ENCODE peak calls at places on chromosomes 13 and 19, in seven cellular contexts. I is chondrocyte, T is ovary, E is adrenal gland, G is epithelial cell of esophagus, V is cardiac fibroblast, D is GM20000. W is an unnamed sample.

GRCh38 chr13:19737844-19738557 is 44.7 kb downstream of the PSPC1 start:
- DNase-seq in I (no peak), T (no peak), E (no peak), G (no peak), V (no peak), D (no peak), W (no peak)

GRCh38 chr13:106772202-106772601 is 204.3 kb upstream of the ARGLU1 start:
- DNase-seq in I (no peak), T (no peak), E (no peak), G (no peak), V (no peak), D (no peak), W (no peak)

GRCh38 chr19:50537769-50538230 is 24.1 kb upstream of the ASPDH start:
- DNase-seq in I (no peak), T (no peak), E (peak), G (peak), V (peak), D (peak), W (peak)

GRCh38 chr19:1113278-1113985 is 9.6 kb downstream of the GPX4 start:
- DNase-seq in I (no peak), T (peak), E (peak), G (peak), V (peak), D (peak), W (peak)

GRCh38 chr13:110398564-110399507 is 91.8 kb downstream of the COL4A2 start:
- DNase-seq in I (no peak), T (no peak), E (no peak), G (no peak), V (peak), D (no peak), W (no peak)

GRCh38 chr13:113886561-113887112 is 22.8 kb upstream of the GAS6 start:
- DNase-seq in I (no peak), T (no peak), E (no peak), G (no peak), V (no peak), D (no peak), W (no peak)

GRCh38 chr13:48165727-48166126 is 67.3 kb upstream of the ITM2B start:
- DNase-seq in I (no peak), T (no peak), E (no peak), G (peak), V (no peak), D (no peak), W (no peak)

GRCh38 chr19:13020002-13020414 is 24.7 kb downstream of the NFIX start:
- DNase-seq in I (no peak), T (no peak), E (no peak), G (no peak), V (no peak), D (no peak), W (no peak)

GRCh38 chr13:57627663-57628062 is 3.9 kb upstream of the PCDH17 start:
- DNase-seq in I (no peak), T (no peak), E (no peak), G (peak), V (peak), D (peak), W (peak)

GRCh38 chr13:93388701-93389100 is 162.1 kb downstream of the GPC6 start:
- DNase-seq in I (no peak), T (no peak), E (no peak), G (peak), V (peak), D (no peak), W (peak)

GRCh38 chr19:9498183-9498902 is at the start of gene ZNF560:
- DNase-seq in I (no peak), T (no peak), E (no peak), G (peak), V (peak), D (no peak), W (no peak)

GRCh38 chr19:800360-801029 is 3.2 kb downstream of the PTBP1 start:
- DNase-seq in I (no peak), T (no peak), E (no peak), G (peak), V (peak), D (no peak), W (peak)

GRCh38 chr19:56671613-56671994 is at the start of gene ZNF835:
- DNase-seq in I (no peak), T (peak), E (peak), G (peak), V (peak), D (no peak), W (no peak)

GRCh38 chr19:5492281-5492812 is 37.1 kb downstream of the ZNRF4 start:
- DNase-seq in I (no peak), T (no peak), E (no peak), G (no peak), V (no peak), D (no peak), W (no peak)

GRCh38 chr19:1082165-1082927 is 12.8 kb downstream of the POLR2E start:
- DNase-seq in I (peak), T (no peak), E (peak), G (peak), V (peak), D (peak), W (peak)

GRCh38 chr19:7781157-7781556 is 18.1 kb downstream of the CLEC4M start:
- DNase-seq in I (no peak), T (no peak), E (no peak), G (no peak), V (no peak), D (no peak), W (peak)

GRCh38 chr19:917323-918151 is at the start of gene KISS1R:
- DNase-seq in I (peak), T (no peak), E (no peak), G (peak), V (peak), D (peak), W (no peak)

GRCh38 chr19:50300814-50301606 is 28.2 kb downstream of the KCNC3 start:
- DNase-seq in I (no peak), T (no peak), E (no peak), G (peak), V (peak), D (no peak), W (peak)

GRCh38 chr19:14089662-14090508 is 666 bp downstream of the SAMD1 start:
- DNase-seq in I (no peak), T (peak), E (peak), G (peak), V (peak), D (peak), W (peak)

GRCh38 chr13:74487091-74487722 is 353.0 kb upstream of the KLF12 start:
- DNase-seq in I (no peak), T (no peak), E (no peak), G (no peak), V (no peak), D (no peak), W (no peak)

GRCh38 chr13:23725922-23726321 is 155.7 kb downstream of the TNFRSF19 start:
- DNase-seq in I (no peak), T (no peak), E (no peak), G (no peak), V (peak), D (no peak), W (no peak)

GRCh38 chr13:32645854-32646253 is 59.6 kb downstream of the PDS5B start:
- DNase-seq in I (no peak), T (no peak), E (no peak), G (no peak), V (no peak), D (no peak), W (no peak)

GRCh38 chr13:103354189-103354588 is 288.0 kb upstream of the SLC10A2 start:
- DNase-seq in I (no peak), T (no peak), E (no peak), G (no peak), V (no peak), D (no peak), W (no peak)

GRCh38 chr13:59963827-59964226 is 199.9 kb downstream of the DIAPH3 start:
- DNase-seq in I (no peak), T (no peak), E (no peak), G (no peak), V (no peak), D (no peak), W (no peak)

GRCh38 chr19:4654437-4655361 is 15.4 kb downstream of the TNFAIP8L1 start:
- DNase-seq in I (no peak), T (no peak), E (no peak), G (no peak), V (no peak), D (no peak), W (no peak)

GRCh38 chr19:33673996-33674395 is 52.2 kb downstream of the CHST8 start:
- DNase-seq in I (no peak), T (no peak), E (no peak), G (no peak), V (no peak), D (no peak), W (no peak)

DNA sequence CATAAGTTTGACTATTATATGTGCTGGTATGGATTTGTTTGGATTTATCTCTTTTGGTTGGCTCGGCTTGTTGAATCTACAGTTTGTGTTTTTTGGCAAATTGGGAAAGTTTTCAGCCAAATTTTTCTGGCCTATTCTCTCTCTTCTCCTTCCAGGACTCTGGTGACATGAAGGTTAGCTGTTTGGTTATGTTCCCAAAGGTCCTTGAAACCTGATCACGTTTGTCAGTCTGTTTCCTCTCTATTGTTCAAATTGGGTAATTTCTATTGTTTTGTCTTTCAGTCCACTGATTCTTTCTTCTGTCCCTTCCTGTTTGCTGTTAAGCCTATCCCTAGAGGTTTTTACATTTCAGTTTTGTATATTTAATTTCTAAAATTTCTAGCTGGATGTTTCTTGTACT is 81.5 kb upstream of the SHISA2 start:
- DNase-seq in I (no peak), T (no peak), E (no peak), G (no peak), V (peak), D (no peak), W (no peak)
- TF ChIP-seq CTCF in I (no peak), T (no peak), E (no peak), G (no peak), V (no peak), D (no peak), W (no peak)

DNA sequence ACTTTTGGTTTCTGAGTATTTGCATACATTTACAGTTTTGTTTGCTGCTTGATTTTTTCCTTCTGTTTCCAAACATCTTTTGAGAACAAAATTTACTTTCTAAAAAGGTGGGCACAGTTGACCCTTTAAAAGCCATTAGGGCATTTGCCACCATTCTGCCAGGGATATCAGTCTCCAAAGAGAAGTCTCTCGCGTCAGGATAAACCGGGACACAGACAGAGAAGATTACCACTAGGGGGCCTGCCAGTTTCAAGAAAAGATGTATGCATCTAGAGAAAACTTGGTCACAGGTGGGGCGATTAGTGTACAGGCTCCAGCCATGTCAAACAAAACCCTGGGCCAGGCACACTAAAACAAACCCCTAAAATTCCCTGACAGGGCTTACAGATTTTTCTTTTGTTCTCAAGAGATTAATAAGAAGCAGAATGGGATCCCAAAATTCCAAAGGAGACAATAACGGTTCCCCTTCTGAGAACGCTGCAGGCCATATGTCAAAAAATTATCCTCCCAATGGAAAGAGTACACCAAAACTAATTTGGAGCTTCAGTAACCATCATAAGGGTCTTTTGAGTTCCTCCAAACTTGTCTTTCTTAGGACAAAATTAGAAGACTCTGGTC is 10.7 kb upstream of the PABPC3 start:
- DNase-seq in I (no peak), T (no peak), E (peak), G (peak), V (peak), D (peak), W (peak)
- TF ChIP-seq CTCF in I (peak), T (no peak), E (peak), G (peak), V (peak), D (peak), W (peak)

GRCh38 chr19:30695171-30695875 is 323.1 kb downstream of the ZNF536 start:
- DNase-seq in I (no peak), T (no peak), E (no peak), G (no peak), V (no peak), D (no peak), W (no peak)

GRCh38 chr19:30699871-30700280 is 327.7 kb downstream of the ZNF536 start:
- DNase-seq in I (no peak), T (no peak), E (no peak), G (no peak), V (no peak), D (no peak), W (no peak)

GRCh38 chr19:30693179-30693578 is 321.0 kb downstream of the ZNF536 start:
- DNase-seq in I (no peak), T (no peak), E (no peak), G (no peak), V (no peak), D (no peak), W (no peak)

GRCh38 chr19:30694156-30694555 is 322.0 kb downstream of the ZNF536 start:
- DNase-seq in I (no peak), T (no peak), E (no peak), G (no peak), V (no peak), D (no peak), W (no peak)

DNA sequence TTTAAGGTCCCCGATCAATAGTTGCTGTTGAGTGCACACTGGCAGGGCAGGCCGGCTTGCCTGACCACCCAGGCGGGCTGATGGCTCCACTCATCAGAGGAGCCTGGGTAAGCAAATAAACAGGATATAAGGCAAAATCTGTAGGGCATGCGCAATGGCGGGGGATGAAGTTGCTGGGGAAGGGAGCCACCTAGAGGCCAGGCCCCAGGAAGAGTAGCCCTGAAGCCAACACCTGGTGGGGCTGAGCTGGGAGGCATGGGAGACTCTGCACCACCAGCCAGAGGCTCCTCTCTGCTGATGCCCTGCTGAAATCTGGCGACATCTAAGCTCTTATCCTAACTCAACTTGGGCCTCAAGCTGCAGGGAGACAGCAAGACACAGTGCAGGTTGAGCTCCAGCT is 324.3 kb downstream of the ZNF536 start:
- DNase-seq in I (no peak), T (no peak), E (peak), G (no peak), V (peak), D (no peak), W (no peak)
- TF ChIP-seq CTCF in I (peak), T (no peak), E (no peak), G (peak), V (peak), D (peak), W (no peak)

DNA sequence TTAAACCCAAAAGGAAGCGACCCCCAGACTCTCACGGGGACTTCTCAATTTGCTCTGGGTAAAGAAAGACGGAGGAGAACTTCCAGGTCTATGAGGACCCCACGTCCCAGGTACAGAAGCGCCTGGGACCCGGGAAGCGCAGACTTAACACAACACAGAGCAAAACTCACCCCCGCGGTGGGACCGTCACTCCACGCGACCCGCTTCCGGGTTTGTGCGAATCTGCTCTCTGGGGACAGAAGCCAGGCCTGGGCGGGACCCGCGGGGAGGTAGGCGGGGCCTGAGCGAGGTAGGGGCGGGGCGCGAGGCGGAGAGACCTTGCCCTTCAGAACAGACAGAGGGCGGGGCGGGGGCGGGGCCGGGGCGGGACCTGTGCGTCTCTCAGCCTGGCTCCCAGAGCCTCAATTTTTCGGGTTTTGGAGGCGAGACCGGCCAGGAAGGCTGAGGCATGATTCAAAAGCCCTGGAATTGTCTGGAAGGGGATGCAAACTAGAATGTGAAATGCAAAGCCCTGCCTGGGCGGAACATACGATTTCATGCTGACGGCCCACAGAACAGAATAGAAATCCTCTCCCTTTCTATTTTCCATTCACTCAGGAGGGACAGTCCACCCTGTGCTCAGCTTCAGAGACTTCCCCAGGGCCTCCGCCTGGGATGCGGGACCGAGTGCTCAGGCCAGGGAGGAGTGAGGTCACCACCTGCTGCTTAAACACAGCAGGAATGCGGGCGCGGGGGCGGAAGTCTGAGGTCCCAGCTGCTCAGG is 19.3 kb upstream of the ZNF888 start:
- DNase-seq in I (no peak), T (peak), E (peak), G (peak), V (peak), D (peak), W (peak)
- TF ChIP-seq CTCF in I (peak), T (no peak), E (no peak), G (no peak), V (no peak), D (no peak), W (no peak)

GRCh38 chr13:27712421-27712820 is 79.9 kb upstream of the GSX1 start:
- DNase-seq in I (no peak), T (no peak), E (peak), G (peak), V (peak), D (no peak), W (peak)
- TF ChIP-seq CTCF in I (peak), T (no peak), E (peak), G (peak), V (no peak), D (no peak), W (no peak)

DNA sequence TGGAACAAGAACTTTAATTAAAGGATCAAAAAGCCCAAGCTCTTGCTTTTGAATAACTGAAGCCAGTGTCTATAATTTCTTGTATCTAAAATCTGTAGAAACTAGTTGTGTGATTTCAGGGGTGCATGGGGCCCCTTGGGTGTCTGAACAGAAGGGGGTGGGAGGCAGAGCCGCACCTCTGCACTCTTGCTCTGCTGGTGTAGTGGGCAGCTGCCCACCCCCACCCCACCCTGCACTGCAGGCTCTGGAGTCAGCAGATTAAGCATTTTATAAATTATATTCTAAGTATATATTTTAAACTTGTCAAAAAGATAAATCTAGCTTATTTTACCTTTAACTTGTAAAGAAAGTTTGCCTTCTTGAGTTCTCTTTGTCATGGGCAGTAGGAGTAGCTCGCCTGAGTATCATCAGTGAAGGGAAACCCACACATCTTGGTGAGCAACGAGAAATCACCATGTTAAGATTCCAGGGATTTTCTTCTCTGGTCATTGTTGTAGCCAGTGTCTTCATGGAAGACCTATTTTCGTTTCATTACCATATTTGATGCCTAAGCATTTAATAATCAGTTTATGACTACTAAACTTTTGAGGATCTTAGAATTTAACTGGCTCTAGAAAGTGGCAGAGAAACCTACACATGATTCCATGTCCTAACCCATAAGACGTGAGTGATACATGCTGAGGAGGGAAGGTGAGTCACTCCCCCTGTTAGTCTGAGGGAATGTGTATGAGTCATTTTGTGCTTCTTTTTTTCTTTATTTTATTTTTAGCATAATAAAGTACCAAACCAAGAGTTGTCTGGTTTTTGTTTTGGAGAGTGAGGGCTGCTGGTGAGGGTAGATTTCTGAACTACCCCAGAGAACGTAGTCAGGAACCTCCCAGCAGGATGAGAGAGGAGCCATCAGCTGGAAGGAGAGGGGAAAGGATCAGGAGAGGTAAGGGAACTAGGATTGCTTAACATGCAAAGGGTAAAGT is 7.7 kb downstream of the UBE2L5 start:
- DNase-seq in I (no peak), T (no peak), E (peak), G (peak), V (peak), D (no peak), W (peak)
- TF ChIP-seq CTCF in I (no peak), T (no peak), E (no peak), G (no peak), V (no peak), D (no peak), W (no peak)

DNA sequence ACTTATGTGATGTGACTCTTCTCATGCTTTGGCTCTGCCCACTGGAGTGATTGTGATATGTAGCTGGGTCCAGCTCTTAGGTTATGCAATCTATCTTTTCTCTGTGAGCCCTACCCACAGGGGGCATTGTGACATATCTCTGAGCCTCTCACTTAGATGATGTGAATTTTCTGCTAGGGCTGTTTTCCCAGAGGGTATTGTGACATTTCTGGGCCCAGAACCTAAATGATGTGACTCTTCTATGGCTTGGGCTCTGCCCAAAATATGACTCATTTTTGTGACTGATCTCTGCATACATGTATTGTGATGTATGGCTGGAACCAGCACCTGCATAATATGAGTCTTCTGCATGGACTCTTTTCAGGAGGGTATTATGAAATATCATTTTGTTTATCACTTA is 12.3 kb upstream of the ZNF254 start:
- DNase-seq in I (no peak), T (no peak), E (no peak), G (peak), V (no peak), D (no peak), W (peak)
- TF ChIP-seq CTCF in I (no peak), T (no peak), E (no peak), G (no peak), V (no peak), D (no peak), W (no peak)

GRCh38 chr13:44748439-44748838 is 172.3 kb upstream of the TSC22D1 start:
- DNase-seq in I (no peak), T (no peak), E (no peak), G (no peak), V (no peak), D (no peak), W (no peak)
- TF ChIP-seq CTCF in I (no peak), T (no peak), E (no peak), G (no peak), V (no peak), D (no peak), W (no peak)

GRCh38 chr13:95660981-95661581 is 15.9 kb upstream of the DNAJC3 start:
- DNase-seq in I (no peak), T (no peak), E (no peak), G (peak), V (peak), D (no peak), W (peak)
- TF ChIP-seq CTCF in I (peak), T (no peak), E (peak), G (peak), V (peak), D (no peak), W (peak)